ENCODE peak calls at places on chromosomes 6 and 20, in five cellular contexts. D is HT-29, K is GM23248, I is cortex of kidney, F is A172. V is an unnamed sample.
A peak's percentile ranks its signal among the peaks of the same experiment; 100 is the strongest.

GRCh38 chr6:33978593-33979150 is 167.2 kb downstream of the GRM4 start:
- DNase-seq in D (no peak), K (no peak), I (no peak), F (no peak), V (no peak)

GRCh38 chr6:37940074-37940847 is 120.7 kb downstream of the ZFAND3 start:
- DNase-seq in D (no peak), K (no peak), I (no peak), F (no peak), V (no peak)

GRCh38 chr6:5744497-5744896 is 262.2 kb downstream of the NRN1 start:
- DNase-seq in D (peak; percentile 4), K (no peak), I (no peak), F (no peak), V (no peak)

GRCh38 chr6:45611502-45611901 is 233.8 kb upstream of the SUPT3H start:
- DNase-seq in D (peak; percentile 39), K (no peak), I (no peak), F (no peak), V (no peak)

GRCh38 chr20:49935746-49936152 is 448 bp upstream of the RNF114 start:
- DNase-seq in D (no peak), K (no peak), I (no peak), F (no peak), V (no peak)

GRCh38 chr6:157314705-157315321 is 8.5 kb downstream of the TMEM242 start:
- DNase-seq in D (peak; percentile 68), K (peak; percentile 84), I (no peak), F (peak; percentile 71), V (peak; percentile 89)

GRCh38 chr6:75201901-75202672 is 3.8 kb downstream of the COL12A1 start:
- DNase-seq in D (no peak), K (peak; percentile 63), I (no peak), F (no peak), V (no peak)

GRCh38 chr6:32983493-32983848 is 15.1 kb downstream of the BRD2 start:
- DNase-seq in D (no peak), K (no peak), I (no peak), F (no peak), V (no peak)

GRCh38 chr20:35621560-35621946 is 5.9 kb downstream of the SPAG4 start:
- DNase-seq in D (peak; percentile 47), K (no peak), I (no peak), F (no peak), V (peak; percentile 44)

GRCh38 chr20:17391108-17391771 is 139.9 kb downstream of the BFSP1 start:
- DNase-seq in D (no peak), K (no peak), I (no peak), F (no peak), V (no peak)

GRCh38 chr6:8082954-8083858 is 19.0 kb upstream of the BLOC1S5 start:
- DNase-seq in D (no peak), K (peak; percentile 96), I (no peak), F (peak; percentile 82), V (peak; percentile 81)

GRCh38 chr20:41405436-41405835 is 38.8 kb upstream of the EMILIN3 start:
- DNase-seq in D (no peak), K (no peak), I (no peak), F (no peak), V (no peak)

GRCh38 chr6:1762203-1762602 is 152.5 kb downstream of the FOXC1 start:
- DNase-seq in D (no peak), K (no peak), I (no peak), F (no peak), V (no peak)

GRCh38 chr20:36645998-36646397 is at the start of gene SLA2:
- DNase-seq in D (no peak), K (no peak), I (no peak), F (no peak), V (no peak)

V was measured in RKO.